ENCODE peak calls at places on chromosomes 11 and 22, in five cellular contexts. S, U, X, R and T are unnamed samples.
A peak's percentile ranks its signal among the peaks of the same experiment; 100 is the strongest.

GRCh38 chr11:48036466-48036865 is 56.1 kb downstream of the PTPRJ start:
- DNase-seq in S (no peak), U (peak; percentile 67), R (no peak), X (no peak), T (no peak)

GRCh38 chr11:67373916-67374570 is 645 bp upstream of the CLCF1 start:
- DNase-seq in X (peak; percentile 99), R (peak; percentile 76), S (peak; percentile 96), U (peak; percentile 99), T (peak; percentile 95)

GRCh38 chr11:121071456-121072236 is 29.4 kb upstream of the TECTA start:
- DNase-seq in R (no peak), S (no peak), X (no peak), U (no peak), T (peak; percentile 18)

GRCh38 chr11:118998388-118998717 is 415 bp downstream of the CENATAC start:
- DNase-seq in S (no peak), R (no peak), X (no peak), U (no peak), T (peak; percentile 22)

GRCh38 chr11:79525257-79525656 is 84.4 kb upstream of the TENM4 start:
- DNase-seq in S (no peak), X (no peak), R (no peak), U (no peak), T (no peak)

GRCh38 chr11:1167256-1167655 is 9.5 kb downstream of the MUC5AC start:
- DNase-seq in X (no peak), S (peak; percentile 42), R (no peak), U (no peak), T (no peak)

GRCh38 chr11:9574556-9574805 is 1.0 kb downstream of the WEE1 start:
- DNase-seq in U (no peak), R (peak; percentile 34), S (peak; percentile 82), X (no peak), T (peak; percentile 64)

GRCh38 chr11:86592659-86593451 is 79.6 kb downstream of the ME3 start:
- DNase-seq in S (no peak), U (peak; percentile 90), X (peak; percentile 82), R (peak; percentile 75), T (peak; percentile 89)

GRCh38 chr11:6488831-6489230 is 7.5 kb downstream of the TIMM10B start:
- DNase-seq in R (no peak), U (no peak), X (no peak), S (no peak), T (no peak)

GRCh38 chr11:125262825-125263218 is 98.3 kb downstream of the PKNOX2 start:
- DNase-seq in X (no peak), S (no peak), R (no peak), U (no peak), T (no peak)

GRCh38 chr11:113496026-113496651 is 20.9 kb upstream of the DRD2 start:
- DNase-seq in R (no peak), U (no peak), S (no peak), X (no peak), T (no peak)

GRCh38 chr22:19843107-19843856 is 11.4 kb downstream of the GNB1L start:
- DNase-seq in R (peak; percentile 48), X (no peak), U (no peak), S (no peak), T (no peak)

GRCh38 chr11:65502852-65503603 is 4.2 kb downstream of the MALAT1 start:
- DNase-seq in X (no peak), R (no peak), S (peak; percentile 8), U (peak; percentile 60), T (peak; percentile 51)

GRCh38 chr11:61171907-61172306 is 10.7 kb upstream of the VPS37C start:
- DNase-seq in X (no peak), U (no peak), R (peak; percentile 22), S (no peak), T (no peak)

GRCh38 chr11:70894566-70894965 is 357.8 kb downstream of the SHANK2 start:
- DNase-seq in R (no peak), U (no peak), X (no peak), S (peak; percentile 39), T (no peak)

GRCh38 chr11:75536786-75537629 is 11.3 kb upstream of the GDPD5 start:
- DNase-seq in U (peak; percentile 50), S (no peak), R (no peak), X (no peak), T (peak; percentile 53)